ENCODE peak calls at places on chromosomes 3 and 15, in nine cellular contexts. R is neural progenitor cell; G is hepatocyte; S is body of pancreas; B is heart left ventricle; X is uterus; Y is foreskin keratinocyte; N is CD8-positive, alpha-beta memory T cell; A is ovary. E is an unnamed sample. For H3K27me3, the result is how much of the 10 kb centered on the place peaks cover.

GRCh38 chr3:128933213-128933921 is 53.9 kb downstream of the ACAD9 start:
- DNase-seq in R (no peak), G (no peak), S (no peak), B (no peak), X (no peak), Y (no peak), N (no peak), A (no peak), E (no peak)

GRCh38 chr15:100105101-100105500 is 236.7 kb downstream of the ADAMTS17 start:
- DNase-seq in R (no peak), G (no peak), S (no peak), B (no peak), X (no peak), Y (no peak), N (no peak), A (no peak), E (no peak)

GRCh38 chr15:74131618-74132191 is 1.3 kb downstream of the ISLR2 start:
- DNase-seq in R (no peak), G (no peak), S (no peak), B (no peak), X (no peak), Y (no peak), N (no peak), A (no peak), E (peak)

GRCh38 chr3:117102441-117102840 is 392.9 kb downstream of the TUSC7 start:
- DNase-seq in R (no peak), G (no peak), S (no peak), B (no peak), X (no peak), Y (no peak), N (no peak), A (no peak), E (no peak)

GRCh38 chr3:23859012-23859743 is 53.4 kb downstream of the UBE2E1 start:
- DNase-seq in R (no peak), G (no peak), S (peak), B (peak), X (no peak), Y (no peak), N (no peak), A (peak), E (no peak)

GRCh38 chr3:148459931-148460513 is 237.7 kb upstream of the AGTR1 start:
- DNase-seq in R (no peak), G (no peak), S (no peak), B (no peak), X (no peak), Y (no peak), N (no peak), A (no peak), E (peak)

GRCh38 chr15:62850318-62850717 is 192.2 kb upstream of the TPM1 start:
- DNase-seq in R (no peak), G (no peak), S (peak), B (no peak), X (no peak), Y (no peak), N (no peak), A (no peak), E (no peak)

GRCh38 chr15:73114064-73114463 is 61.8 kb downstream of the NEO1 start:
- DNase-seq in R (peak), G (no peak), S (no peak), B (no peak), X (no peak), Y (no peak), N (no peak), A (no peak), E (peak)

GRCh38 chr15:41583795-41584194 is 24.8 kb downstream of the TYRO3 start:
- DNase-seq in R (no peak), G (no peak), S (no peak), B (no peak), X (no peak), Y (no peak), N (no peak), A (no peak), E (no peak)

GRCh38 chr3:115396801-115397200 is 226.5 kb upstream of the GAP43 start:
- DNase-seq in R (no peak), G (no peak), S (no peak), B (no peak), X (no peak), Y (no peak), N (no peak), A (no peak), E (no peak)

GRCh38 chr3:175383366-175383765 is 524.2 kb downstream of the NAALADL2 start:
- DNase-seq in R (no peak), G (no peak), S (no peak), B (no peak), X (no peak), Y (no peak), N (no peak), A (no peak), E (no peak)

GRCh38 chr3:43765417-43766030 is 74.8 kb downstream of the ABHD5 start:
- DNase-seq in R (no peak), G (no peak), S (no peak), B (no peak), X (no peak), Y (no peak), N (no peak), A (no peak), E (no peak)

GRCh38 chr3:40035177-40035576 is 225.8 kb downstream of the MYRIP start:
- DNase-seq in R (no peak), G (no peak), S (no peak), B (no peak), X (no peak), Y (no peak), N (no peak), A (no peak), E (no peak)

GRCh38 chr3:15942936-15943335 is 145.2 kb upstream of the ANKRD28 start:
- DNase-seq in R (no peak), G (no peak), S (no peak), B (no peak), X (no peak), Y (no peak), N (no peak), A (no peak), E (no peak)

GRCh38 chr15:98003528-98003927 is 43.0 kb downstream of the ARRDC4 start:
- DNase-seq in R (no peak), G (peak), S (no peak), B (no peak), X (no peak), Y (peak), N (no peak), A (no peak), E (no peak)

GRCh38 chr15:95409924-95410323 is 920.6 kb upstream of the NR2F2 start:
- DNase-seq in R (no peak), G (no peak), S (no peak), B (no peak), X (no peak), Y (no peak), N (peak), A (no peak), E (no peak)

GRCh38 chr15:73368301-73369072 is at the start of gene HCN4:
- DNase-seq in R (peak), G (peak), S (peak), B (peak), X (no peak), Y (no peak), N (no peak), A (no peak), E (peak)

GRCh38 chr15:48395532-48396011 is 64.3 kb downstream of the DUT start:
- DNase-seq in R (no peak), G (no peak), S (peak), B (peak), X (peak), Y (peak), N (no peak), A (no peak), E (no peak)

GRCh38 chr3:172138031-172138538 is 98.7 kb downstream of the FNDC3B start:
- DNase-seq in R (no peak), G (no peak), S (no peak), B (no peak), X (no peak), Y (no peak), N (no peak), A (no peak), E (no peak)

GRCh38 chr3:116046350-116046749 is 398.9 kb downstream of the LSAMP start:
- DNase-seq in R (peak), G (no peak), S (no peak), B (no peak), X (no peak), Y (no peak), N (no peak), A (no peak), E (no peak)

GRCh38 chr15:66293419-66294156 is at the start of gene DIS3L:
- DNase-seq in R (peak), G (peak), S (peak), B (peak), X (peak), Y (no peak), N (peak), A (peak), E (peak)

GRCh38 chr15:75842722-75843617 is at the start of gene UBE2Q2:
- DNase-seq in R (peak), G (peak), S (peak), B (peak), X (peak), Y (peak), N (peak), A (peak), E (peak)

GRCh38 chr3:77041756-77042155 is 1.9 kb downstream of the ROBO2 start:
- DNase-seq in R (no peak), G (peak), S (no peak), B (no peak), X (no peak), Y (no peak), N (no peak), A (no peak), E (no peak)

GRCh38 chr3:183493296-183494045 is 62.0 kb downstream of the KLHL6 start:
- DNase-seq in R (no peak), G (no peak), S (no peak), B (no peak), X (no peak), Y (peak), N (no peak), A (no peak), E (no peak)

GRCh38 chr3:128486157-128486691 is 6.8 kb downstream of the GATA2 start:
- DNase-seq in R (no peak), G (no peak), S (no peak), B (no peak), X (no peak), Y (no peak), N (no peak), A (no peak), E (no peak)

GRCh38 chr3:146277953-146278631 is 27.2 kb upstream of the PLSCR4 start:
- DNase-seq in R (no peak), G (no peak), S (peak), B (peak), X (peak), Y (no peak), N (no peak), A (no peak), E (no peak)

GRCh38 chr3:179801831-179802230 is 149.0 kb downstream of the USP13 start:
- DNase-seq in R (no peak), G (no peak), S (no peak), B (no peak), X (no peak), Y (no peak), N (no peak), A (no peak), E (no peak)

GRCh38 chr3:150248116-150248864 is 159.8 kb upstream of the TSC22D2 start:
- DNase-seq in R (no peak), G (no peak), S (no peak), B (no peak), X (no peak), Y (no peak), N (no peak), A (no peak), E (no peak)

GRCh38 chr15:76056931-76057330 is 2.9 kb upstream of the TMEM266 start:
- DNase-seq in R (no peak), G (peak), S (no peak), B (no peak), X (no peak), Y (peak), N (no peak), A (no peak), E (no peak)

GRCh38 chr3:114900908-114901307 is 246.2 kb downstream of the ZBTB20 start:
- DNase-seq in R (no peak), G (no peak), S (no peak), B (no peak), X (no peak), Y (no peak), N (no peak), A (no peak), E (no peak)

GRCh38 chr3:10813425-10813824 is 2.6 kb upstream of the SLC6A11 start:
- DNase-seq in R (no peak), G (no peak), S (no peak), B (no peak), X (no peak), Y (no peak), N (no peak), A (no peak), E (no peak)

GRCh38 chr3:9224490-9224889 is 25.0 kb downstream of the SRGAP3 start:
- DNase-seq in R (no peak), G (no peak), S (no peak), B (no peak), X (no peak), Y (no peak), N (no peak), A (no peak), E (no peak)

GRCh38 chr3:53067571-53067970 is 21.7 kb upstream of the SFMBT1 start:
- DNase-seq in R (no peak), G (no peak), S (no peak), B (no peak), X (no peak), Y (no peak), N (no peak), A (no peak), E (no peak)

GRCh38 chr3:75171632-75172230 is 492.4 kb upstream of the FRG2C start:
- DNase-seq in R (peak), G (peak), S (no peak), B (no peak), X (no peak), Y (no peak), N (no peak), A (no peak), E (peak)

GRCh38 chr3:114216186-114216970 is 21.0 kb downstream of the ZNF80 start:
- DNase-seq in R (no peak), G (no peak), S (no peak), B (no peak), X (no peak), Y (no peak), N (no peak), A (no peak), E (no peak)

GRCh38 chr3:38834717-38835116 is 18.7 kb upstream of the SCN10A start:
- DNase-seq in R (no peak), G (no peak), S (no peak), B (no peak), X (no peak), Y (no peak), N (no peak), A (no peak), E (no peak)

GRCh38 chr3:48119495-48120193 is 68.6 kb downstream of the CDC25A start:
- DNase-seq in R (no peak), G (no peak), S (peak), B (peak), X (peak), Y (no peak), N (no peak), A (peak), E (no peak)

GRCh38 chr3:64267774-64268604 is 42.7 kb upstream of the PRICKLE2 start:
- DNase-seq in R (peak), G (peak), S (peak), B (peak), X (peak), Y (peak), N (no peak), A (peak), E (peak)

GRCh38 chr15:80710635-80711553 is 15.8 kb downstream of the ABHD17C start:
- DNase-seq in R (no peak), G (no peak), S (no peak), B (no peak), X (no peak), Y (peak), N (no peak), A (no peak), E (no peak)

GRCh38 chr15:68447976-68448755 is 16.2 kb upstream of the ITGA11 start:
- DNase-seq in R (no peak), G (no peak), S (no peak), B (no peak), X (no peak), Y (no peak), N (no peak), A (no peak), E (no peak)

GRCh38 chr15:68447209-68447608 is 15.2 kb upstream of the ITGA11 start:
- DNase-seq in R (no peak), G (no peak), S (no peak), B (no peak), X (peak), Y (no peak), N (no peak), A (no peak), E (no peak)

GRCh38 chr15:68450192-68450591 is 18.2 kb upstream of the ITGA11 start:
- DNase-seq in R (no peak), G (no peak), S (no peak), B (peak), X (no peak), Y (no peak), N (no peak), A (no peak), E (no peak)

GRCh38 chr15:68445351-68445750 is 13.4 kb upstream of the ITGA11 start:
- DNase-seq in R (no peak), G (no peak), S (no peak), B (no peak), X (no peak), Y (no peak), N (no peak), A (no peak), E (no peak)

DNA sequence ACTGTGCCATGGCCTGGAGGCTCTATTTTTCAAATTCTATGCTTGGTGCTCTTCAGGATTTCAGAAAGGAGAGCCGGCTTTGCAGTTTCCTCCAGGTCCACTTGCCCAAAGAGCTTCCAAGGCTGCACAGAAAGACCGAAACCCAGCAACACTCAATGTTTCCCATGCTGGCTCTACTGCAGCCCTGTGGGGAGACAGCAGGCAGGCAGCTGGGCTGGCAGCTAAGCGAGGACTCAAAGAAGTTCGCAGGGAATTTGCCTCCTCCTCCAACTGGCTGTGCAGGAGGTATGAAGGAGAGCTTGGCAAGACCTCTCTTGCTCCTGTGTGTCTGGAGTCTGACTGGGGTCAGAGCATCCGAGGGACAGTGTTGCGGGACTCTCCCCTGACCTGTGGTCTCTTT is 17.4 kb upstream of the ITGA11 start:
- DNase-seq in R (peak), G (no peak), S (no peak), B (no peak), X (no peak), Y (no peak), N (no peak), A (no peak), E (peak)
- H3K27me3 ChIP-seq in R (under half), G (under half), S (under half), B (under half), X (under half), Y (half or more), N (under half), A (under half), E (under half)

GRCh38 chr3:152323834-152324233 is 55.1 kb downstream of the MBNL1 start:
- DNase-seq in R (no peak), G (no peak), S (no peak), B (no peak), X (no peak), Y (no peak), N (peak), A (no peak), E (no peak)
- H3K27me3 ChIP-seq in R (under half), G (under half), S (under half), B (under half), X (under half), Y (under half), N (under half), A (under half), E (under half)

DNA sequence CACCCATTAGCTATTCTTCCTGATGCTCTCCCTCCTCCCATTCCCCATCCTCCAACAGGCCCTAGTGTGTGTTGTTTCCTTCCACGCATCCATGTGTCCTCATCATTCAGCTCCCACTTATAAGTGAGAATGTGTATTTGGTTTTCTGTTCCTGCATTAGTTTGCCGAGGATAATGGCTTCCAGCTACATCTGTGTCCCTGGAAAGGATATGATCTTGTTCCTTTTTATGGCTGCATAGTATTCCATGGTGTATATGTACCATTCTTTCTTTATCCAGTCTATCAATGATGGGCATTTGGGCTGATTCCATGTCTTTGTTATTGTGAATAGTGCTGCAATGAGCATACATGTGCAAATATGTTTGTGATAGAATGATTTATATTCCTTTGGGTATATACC is 56.3 kb downstream of the CFAP20DC start:
- DNase-seq in R (no peak), G (no peak), S (no peak), B (no peak), X (no peak), Y (no peak), N (no peak), A (no peak), E (no peak)
- H3K27me3 ChIP-seq in R (under half), G (under half), S (under half), B (under half), X (under half), Y (under half), N (under half), A (under half), E (under half)

GRCh38 chr3:45794177-45794560 is 2.2 kb downstream of the SLC6A20 start:
- DNase-seq in R (no peak), G (no peak), S (no peak), B (no peak), X (no peak), Y (no peak), N (no peak), A (no peak), E (no peak)
- H3K27me3 ChIP-seq in R (half or more), G (under half), S (under half), B (under half), X (under half), Y (under half), N (under half), A (under half), E (half or more)

GRCh38 chr15:51090753-51091152 is 4.0 kb downstream of the TNFAIP8L3 start:
- DNase-seq in R (no peak), G (no peak), S (no peak), B (no peak), X (no peak), Y (no peak), N (no peak), A (no peak), E (no peak)

GRCh38 chr15:51087513-51087912 is 7.2 kb downstream of the TNFAIP8L3 start:
- DNase-seq in R (no peak), G (no peak), S (no peak), B (no peak), X (no peak), Y (no peak), N (no peak), A (no peak), E (no peak)

GRCh38 chr15:51089699-51090098 is 5.0 kb downstream of the TNFAIP8L3 start:
- DNase-seq in R (no peak), G (no peak), S (no peak), B (no peak), X (no peak), Y (no peak), N (no peak), A (no peak), E (no peak)

GRCh38 chr15:51088585-51088984 is 6.1 kb downstream of the TNFAIP8L3 start:
- DNase-seq in R (no peak), G (no peak), S (no peak), B (no peak), X (no peak), Y (no peak), N (no peak), A (no peak), E (no peak)

GRCh38 chr15:51089041-51089440 is 5.7 kb downstream of the TNFAIP8L3 start:
- DNase-seq in R (no peak), G (no peak), S (no peak), B (no peak), X (no peak), Y (no peak), N (no peak), A (no peak), E (no peak)
- H3K27me3 ChIP-seq in R (half or more), G (half or more), S (under half), B (under half), X (under half), Y (half or more), N (under half), A (under half), E (under half)

E was measured in GM23338.